ENCODE peak calls at places on chromosomes 16 and 17, in nine cellular contexts. One of them, this sample, is unnamed.
A peak's percentile ranks its signal among the peaks of the same experiment; 100 is the strongest.

GRCh38 chr17:1796800-1797199 is 32.9 kb downstream of the SMYD4 start:
- DNase-seq in A549: no peak
- DNase-seq in ascending aorta: no peak
- DNase-seq in stomach: no peak
- DNase-seq in keratinocyte: no peak
- DNase-seq in cardiac muscle cell: no peak
- DNase-seq in GM23338: no peak
- DNase-seq in uterus: peak; percentile 14
- DNase-seq in thoracic aorta: no peak
- DNase-seq in this sample: peak; percentile 41

GRCh38 chr17:45144199-45145034 is 3.9 kb upstream of the HEXIM1 start:
- DNase-seq in uterus: peak; percentile 79
- DNase-seq in cardiac muscle cell: peak; percentile 75
- DNase-seq in stomach: peak; percentile 54
- DNase-seq in ascending aorta: no peak
- DNase-seq in GM23338: peak; percentile 66
- DNase-seq in keratinocyte: no peak
- DNase-seq in thoracic aorta: no peak
- DNase-seq in A549: no peak
- DNase-seq in this sample: no peak

GRCh38 chr16:58001781-58002410 is 689 bp downstream of the USB1 start:
- DNase-seq in thoracic aorta: no peak
- DNase-seq in cardiac muscle cell: no peak
- DNase-seq in GM23338: no peak
- DNase-seq in stomach: no peak
- DNase-seq in uterus: no peak
- DNase-seq in A549: no peak
- DNase-seq in ascending aorta: no peak
- DNase-seq in keratinocyte: no peak
- DNase-seq in this sample: no peak

GRCh38 chr17:2421315-2422147 is 20.7 kb upstream of the MNT start:
- DNase-seq in cardiac muscle cell: no peak
- DNase-seq in uterus: no peak
- DNase-seq in A549: peak; percentile 61
- DNase-seq in keratinocyte: no peak
- DNase-seq in thoracic aorta: no peak
- DNase-seq in GM23338: peak; percentile 63
- DNase-seq in ascending aorta: no peak
- DNase-seq in stomach: no peak
- DNase-seq in this sample: no peak

GRCh38 chr17:72165202-72165972 is 44.6 kb downstream of the SOX9 start:
- DNase-seq in uterus: no peak
- DNase-seq in stomach: no peak
- DNase-seq in cardiac muscle cell: no peak
- DNase-seq in keratinocyte: no peak
- DNase-seq in ascending aorta: no peak
- DNase-seq in thoracic aorta: no peak
- DNase-seq in A549: no peak
- DNase-seq in GM23338: peak; percentile 76
- DNase-seq in this sample: no peak

GRCh38 chr16:27993587-27993986 is 69.9 kb downstream of the GSG1L start:
- DNase-seq in A549: no peak
- DNase-seq in thoracic aorta: no peak
- DNase-seq in cardiac muscle cell: no peak
- DNase-seq in uterus: no peak
- DNase-seq in GM23338: no peak
- DNase-seq in stomach: no peak
- DNase-seq in keratinocyte: no peak
- DNase-seq in ascending aorta: no peak
- DNase-seq in this sample: no peak

GRCh38 chr16:57480127-57480753 is 6.1 kb downstream of the DOK4 start:
- DNase-seq in cardiac muscle cell: peak; percentile 88
- DNase-seq in keratinocyte: no peak
- DNase-seq in GM23338: no peak
- DNase-seq in stomach: peak; percentile 92
- DNase-seq in uterus: peak; percentile 68
- DNase-seq in thoracic aorta: no peak
- DNase-seq in A549: peak; percentile 90
- DNase-seq in ascending aorta: no peak
- DNase-seq in this sample: no peak

GRCh38 chr16:56199164-56199563 is 7.9 kb downstream of the GNAO1 start:
- DNase-seq in ascending aorta: no peak
- DNase-seq in keratinocyte: no peak
- DNase-seq in stomach: no peak
- DNase-seq in thoracic aorta: no peak
- DNase-seq in A549: no peak
- DNase-seq in uterus: no peak
- DNase-seq in GM23338: no peak
- DNase-seq in cardiac muscle cell: no peak
- DNase-seq in this sample: no peak

GRCh38 chr16:73418746-73419145 is 370.8 kb upstream of the ZFHX3 start:
- DNase-seq in ascending aorta: no peak
- DNase-seq in cardiac muscle cell: peak; percentile 2
- DNase-seq in stomach: no peak
- DNase-seq in uterus: no peak
- DNase-seq in thoracic aorta: no peak
- DNase-seq in keratinocyte: no peak
- DNase-seq in A549: no peak
- DNase-seq in GM23338: no peak
- DNase-seq in this sample: no peak

GRCh38 chr17:1720856-1721386 is 3.6 kb upstream of the WDR81 start:
- DNase-seq in thoracic aorta: no peak
- DNase-seq in A549: peak; percentile 81
- DNase-seq in stomach: peak; percentile 72
- DNase-seq in keratinocyte: no peak
- DNase-seq in cardiac muscle cell: peak; percentile 67
- DNase-seq in uterus: peak; percentile 71
- DNase-seq in ascending aorta: no peak
- DNase-seq in GM23338: peak; percentile 77
- DNase-seq in this sample: no peak

GRCh38 chr16:81997738-81998137 is 13.5 kb downstream of the SDR42E1 start:
- DNase-seq in thoracic aorta: no peak
- DNase-seq in A549: peak; percentile 60
- DNase-seq in ascending aorta: no peak
- DNase-seq in GM23338: no peak
- DNase-seq in keratinocyte: no peak
- DNase-seq in cardiac muscle cell: peak; percentile 89
- DNase-seq in stomach: no peak
- DNase-seq in uterus: no peak
- DNase-seq in this sample: no peak

GRCh38 chr16:47053895-47054294 is 80.4 kb upstream of the DNAJA2 start:
- DNase-seq in keratinocyte: no peak
- DNase-seq in thoracic aorta: no peak
- DNase-seq in stomach: no peak
- DNase-seq in A549: no peak
- DNase-seq in ascending aorta: no peak
- DNase-seq in cardiac muscle cell: no peak
- DNase-seq in uterus: no peak
- DNase-seq in GM23338: no peak
- DNase-seq in this sample: no peak

GRCh38 chr17:79028496-79029326 is 4.7 kb downstream of the C1QTNF1 start:
- DNase-seq in cardiac muscle cell: no peak
- DNase-seq in stomach: no peak
- DNase-seq in GM23338: no peak
- DNase-seq in ascending aorta: no peak
- DNase-seq in uterus: peak; percentile 12
- DNase-seq in thoracic aorta: no peak
- DNase-seq in keratinocyte: no peak
- DNase-seq in A549: no peak
- DNase-seq in this sample: peak; percentile 10

GRCh38 chr17:1171953-1172352 is 7.8 kb downstream of the ABR start:
- DNase-seq in ascending aorta: no peak
- DNase-seq in GM23338: no peak
- DNase-seq in stomach: no peak
- DNase-seq in A549: no peak
- DNase-seq in keratinocyte: no peak
- DNase-seq in cardiac muscle cell: no peak
- DNase-seq in uterus: no peak
- DNase-seq in thoracic aorta: no peak
- DNase-seq in this sample: no peak

DNA sequence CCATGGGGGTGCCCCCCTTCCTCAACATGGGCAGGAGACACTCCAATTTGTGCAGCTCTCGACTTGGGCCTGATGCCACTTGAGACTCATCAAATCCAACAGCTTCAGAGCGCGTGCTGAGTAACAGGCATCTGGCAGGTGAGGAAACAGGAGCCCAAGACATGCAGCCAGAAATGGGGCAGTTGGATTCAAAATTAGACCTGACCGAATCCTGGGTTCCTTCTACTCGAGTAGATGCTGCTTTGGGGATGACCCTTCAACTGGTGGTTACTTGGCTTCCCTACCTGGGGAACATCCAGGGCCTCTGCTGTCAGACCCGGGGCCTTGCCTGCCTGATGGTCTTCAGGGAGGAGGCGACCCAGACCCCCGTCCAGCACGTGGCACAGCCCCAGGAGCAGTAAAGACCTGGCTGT is 488 bp upstream of the NTN3 start:
- DNase-seq in uterus: no peak
- DNase-seq in GM23338: peak; percentile 42
- DNase-seq in cardiac muscle cell: no peak
- DNase-seq in thoracic aorta: no peak
- DNase-seq in keratinocyte: no peak
- DNase-seq in ascending aorta: no peak
- DNase-seq in A549: peak; percentile 41
- DNase-seq in stomach: no peak
- DNase-seq in this sample: no peak
- H3K4me3 ChIP-seq in uterus: no peak overlapping the region
- H3K4me3 ChIP-seq in GM23338: peak overlapping the region; percentile 54
- H3K4me3 ChIP-seq in cardiac muscle cell: peak overlapping the region; percentile 30
- H3K4me3 ChIP-seq in thoracic aorta: no peak overlapping the region
- H3K4me3 ChIP-seq in keratinocyte: no peak overlapping the region
- H3K4me3 ChIP-seq in ascending aorta: no peak overlapping the region
- H3K4me3 ChIP-seq in A549: no peak overlapping the region
- H3K4me3 ChIP-seq in stomach: no peak overlapping the region
- H3K4me3 ChIP-seq in this sample: no peak overlapping the region

GRCh38 chr17:8224891-8225812 is 14.8 kb upstream of the AURKB start:
- DNase-seq in uterus: no peak
- DNase-seq in cardiac muscle cell: no peak
- DNase-seq in keratinocyte: no peak
- DNase-seq in thoracic aorta: no peak
- DNase-seq in A549: no peak
- DNase-seq in ascending aorta: no peak
- DNase-seq in GM23338: no peak
- DNase-seq in stomach: no peak
- DNase-seq in this sample: no peak

GRCh38 chr17:8227238-8227581 is 16.8 kb upstream of the AURKB start:
- DNase-seq in uterus: no peak
- DNase-seq in GM23338: no peak
- DNase-seq in ascending aorta: no peak
- DNase-seq in A549: no peak
- DNase-seq in cardiac muscle cell: no peak
- DNase-seq in stomach: no peak
- DNase-seq in thoracic aorta: no peak
- DNase-seq in keratinocyte: no peak
- DNase-seq in this sample: no peak

GRCh38 chr17:8223356-8224063 is 13.1 kb upstream of the AURKB start:
- DNase-seq in A549: peak; percentile 81
- DNase-seq in uterus: peak; percentile 66
- DNase-seq in GM23338: peak; percentile 82
- DNase-seq in keratinocyte: no peak
- DNase-seq in ascending aorta: no peak
- DNase-seq in thoracic aorta: no peak
- DNase-seq in stomach: peak; percentile 67
- DNase-seq in cardiac muscle cell: peak; percentile 53
- DNase-seq in this sample: peak; percentile 68

GRCh38 chr17:8225813-8226535 is 15.6 kb upstream of the AURKB start:
- DNase-seq in stomach: peak; percentile 39
- DNase-seq in cardiac muscle cell: peak; percentile 81
- DNase-seq in A549: peak; percentile 92
- DNase-seq in keratinocyte: no peak
- DNase-seq in uterus: peak; percentile 53
- DNase-seq in thoracic aorta: no peak
- DNase-seq in ascending aorta: no peak
- DNase-seq in GM23338: peak; percentile 85
- DNase-seq in this sample: peak; percentile 72

GRCh38 chr17:8226536-8227237 is 16.3 kb upstream of the AURKB start:
- DNase-seq in ascending aorta: peak; percentile 38
- DNase-seq in GM23338: peak; percentile 91
- DNase-seq in keratinocyte: no peak
- DNase-seq in uterus: peak; percentile 78
- DNase-seq in A549: peak; percentile 97
- DNase-seq in stomach: peak; percentile 32
- DNase-seq in thoracic aorta: no peak
- DNase-seq in cardiac muscle cell: peak; percentile 93
- DNase-seq in this sample: peak; percentile 71
- H3K27ac ChIP-seq in ascending aorta: peak overlapping the region; percentile 53
- H3K27ac ChIP-seq in GM23338: peak overlapping the region; percentile 91
- H3K27ac ChIP-seq in keratinocyte: peak overlapping the region; percentile 75
- H3K27ac ChIP-seq in uterus: peak overlapping the region; percentile 82
- H3K27ac ChIP-seq in A549: peak overlapping the region; percentile 84
- H3K27ac ChIP-seq in stomach: peak overlapping the region; percentile 77
- H3K27ac ChIP-seq in thoracic aorta: peak overlapping the region; percentile 74
- H3K27ac ChIP-seq in cardiac muscle cell: peak overlapping the region; percentile 55
- H3K27ac ChIP-seq in this sample: peak overlapping the region; percentile 78

GRCh38 chr17:11264183-11264871 is 23.3 kb downstream of the SHISA6 start:
- DNase-seq in keratinocyte: no peak
- DNase-seq in GM23338: peak; percentile 20
- DNase-seq in stomach: no peak
- DNase-seq in uterus: no peak
- DNase-seq in cardiac muscle cell: no peak
- DNase-seq in ascending aorta: no peak
- DNase-seq in thoracic aorta: no peak
- DNase-seq in A549: peak; percentile 49
- DNase-seq in this sample: no peak
- TF ChIP-seq CTCF in keratinocyte: peak; percentile 49
- TF ChIP-seq CTCF in GM23338: peak; percentile 19
- TF ChIP-seq CTCF in stomach: peak; percentile 20
- TF ChIP-seq CTCF in uterus: no peak
- TF ChIP-seq CTCF in cardiac muscle cell: no peak
- TF ChIP-seq CTCF in ascending aorta: no peak
- TF ChIP-seq CTCF in thoracic aorta: no peak
- TF ChIP-seq CTCF in A549: peak; percentile 21
- TF ChIP-seq CTCF in this sample: no peak

GRCh38 chr16:68003031-68003430 is 3.7 kb upstream of the DPEP2 start:
- DNase-seq in uterus: no peak
- DNase-seq in stomach: no peak
- DNase-seq in A549: no peak
- DNase-seq in keratinocyte: no peak
- DNase-seq in GM23338: no peak
- DNase-seq in thoracic aorta: no peak
- DNase-seq in cardiac muscle cell: peak; percentile 18
- DNase-seq in ascending aorta: no peak
- DNase-seq in this sample: no peak

GRCh38 chr16:68005786-68006286 is 6.6 kb upstream of the DPEP2 start:
- DNase-seq in stomach: peak; percentile 31
- DNase-seq in GM23338: peak; percentile 29
- DNase-seq in keratinocyte: no peak
- DNase-seq in thoracic aorta: no peak
- DNase-seq in A549: no peak
- DNase-seq in uterus: no peak
- DNase-seq in cardiac muscle cell: peak; percentile 26
- DNase-seq in ascending aorta: peak; percentile 34
- DNase-seq in this sample: no peak

GRCh38 chr16:67995423-67995822 is 3.9 kb downstream of the DPEP2 start:
- DNase-seq in uterus: no peak
- DNase-seq in A549: no peak
- DNase-seq in stomach: no peak
- DNase-seq in cardiac muscle cell: no peak
- DNase-seq in GM23338: no peak
- DNase-seq in thoracic aorta: no peak
- DNase-seq in keratinocyte: no peak
- DNase-seq in ascending aorta: no peak
- DNase-seq in this sample: no peak

GRCh38 chr16:68000450-68000849 is 1.2 kb upstream of the DPEP2 start:
- DNase-seq in uterus: no peak
- DNase-seq in stomach: no peak
- DNase-seq in GM23338: no peak
- DNase-seq in keratinocyte: no peak
- DNase-seq in cardiac muscle cell: peak; percentile 6
- DNase-seq in ascending aorta: no peak
- DNase-seq in A549: no peak
- DNase-seq in thoracic aorta: no peak
- DNase-seq in this sample: no peak

GRCh38 chr16:68000024-68000423 is 740 bp upstream of the DPEP2 start:
- DNase-seq in uterus: no peak
- DNase-seq in ascending aorta: no peak
- DNase-seq in keratinocyte: no peak
- DNase-seq in A549: no peak
- DNase-seq in GM23338: no peak
- DNase-seq in cardiac muscle cell: no peak
- DNase-seq in thoracic aorta: no peak
- DNase-seq in stomach: no peak
- DNase-seq in this sample: no peak
- H3K4me3 ChIP-seq in uterus: no peak overlapping the region
- H3K4me3 ChIP-seq in ascending aorta: no peak overlapping the region
- H3K4me3 ChIP-seq in keratinocyte: no peak overlapping the region
- H3K4me3 ChIP-seq in A549: no peak overlapping the region
- H3K4me3 ChIP-seq in GM23338: no peak overlapping the region
- H3K4me3 ChIP-seq in cardiac muscle cell: no peak overlapping the region
- H3K4me3 ChIP-seq in thoracic aorta: no peak overlapping the region
- H3K4me3 ChIP-seq in stomach: no peak overlapping the region
- H3K4me3 ChIP-seq in this sample: no peak overlapping the region